ENCODE peak calls at places on chromosome 12, in eight cellular contexts. O is HCT116, S is HTR-8/SVneo, A is cardiac fibroblast, D is NAMALWA, T is immature natural killer cell, B is OCI-M1, M is mammary epithelial cell. Z is an unnamed sample.

GRCh38 chr12:70660620-70661219 is 23.5 kb upstream of the PTPRB start:
- DNase-seq in O (peak), S (peak), A (peak), D (peak), T (peak), B (peak), M (peak), Z (no peak)

GRCh38 chr12:5806376-5807089 is 138.5 kb downstream of the ANO2 start:
- DNase-seq in O (no peak), S (peak), A (no peak), D (no peak), T (no peak), B (no peak), M (no peak), Z (no peak)

GRCh38 chr12:95412826-95413311 is 61.1 kb upstream of the METAP2 start:
- DNase-seq in O (peak), S (peak), A (peak), D (no peak), T (no peak), B (no peak), M (peak), Z (no peak)

GRCh38 chr12:84730561-84731162 is 181.9 kb downstream of the SLC6A15 start:
- DNase-seq in O (no peak), S (no peak), A (no peak), D (no peak), T (no peak), B (no peak), M (no peak), Z (no peak)

GRCh38 chr12:51238037-51238509 is 553 bp upstream of the DAZAP2 start:
- DNase-seq in O (no peak), S (no peak), A (no peak), D (no peak), T (no peak), B (no peak), M (no peak), Z (no peak)

GRCh38 chr12:76872415-76872814 is 6.4 kb downstream of the CSRP2 start:
- DNase-seq in O (no peak), S (no peak), A (no peak), D (peak), T (no peak), B (no peak), M (no peak), Z (peak)

GRCh38 chr12:115755061-115755751 is 522.3 kb downstream of the MED13L start:
- DNase-seq in O (no peak), S (no peak), A (no peak), D (no peak), T (no peak), B (no peak), M (no peak), Z (no peak)

GRCh38 chr12:95553202-95553943 is 2.1 kb upstream of the USP44 start:
- DNase-seq in O (no peak), S (no peak), A (no peak), D (no peak), T (no peak), B (peak), M (no peak), Z (no peak)

GRCh38 chr12:77696183-77696582 is 134.5 kb upstream of the NAV3 start:
- DNase-seq in O (no peak), S (no peak), A (no peak), D (no peak), T (no peak), B (no peak), M (no peak), Z (no peak)

GRCh38 chr12:117363953-117364486 is 2.6 kb upstream of the NOS1 start:
- DNase-seq in O (no peak), S (no peak), A (no peak), D (no peak), T (no peak), B (no peak), M (no peak), Z (no peak)

GRCh38 chr12:52081263-52081733 is 1.8 kb downstream of the SMIM41 start:
- DNase-seq in O (no peak), S (no peak), A (no peak), D (peak), T (no peak), B (no peak), M (no peak), Z (no peak)

GRCh38 chr12:93122569-93123091 is 193.5 kb upstream of the EEA1 start:
- DNase-seq in O (no peak), S (no peak), A (peak), D (no peak), T (no peak), B (no peak), M (peak), Z (no peak)